ENCODE peak calls at places on chromosomes 16 and 17, in six cellular contexts. K, X, T, H, U and N are unnamed samples. For H3K36me3 and H3K9me3, the result is how much of the 10 kb centered on the place peaks cover.

GRCh38 chr17:55354010-55354409 is 67.6 kb downstream of the MMD start:
- DNase-seq in K (no peak), X (no peak), T (no peak), H (no peak), U (no peak), N (no peak)

GRCh38 chr16:4067262-4068001 is 48.8 kb downstream of the ADCY9 start:
- DNase-seq in K (no peak), X (no peak), T (no peak), H (no peak), U (no peak), N (no peak)

GRCh38 chr16:88877564-88878289 is 11.3 kb upstream of the PABPN1L start:
- DNase-seq in K (no peak), X (no peak), T (no peak), H (no peak), U (no peak), N (no peak)

GRCh38 chr17:73613271-73613941 is 30.8 kb downstream of the SDK2 start:
- DNase-seq in K (no peak), X (no peak), T (no peak), H (no peak), U (no peak), N (no peak)

GRCh38 chr17:60107526-60108257 is 29.0 kb upstream of the HEATR6 start:
- DNase-seq in K (no peak), X (no peak), T (no peak), H (no peak), U (no peak), N (no peak)

GRCh38 chr17:35010093-35010492 is 29.8 kb downstream of the LIG3 start:
- DNase-seq in K (no peak), X (no peak), T (no peak), H (no peak), U (no peak), N (no peak)

GRCh38 chr17:18855831-18856624 is 1.9 kb upstream of the PRPSAP2 start:
- DNase-seq in K (peak), X (peak), T (peak), H (peak), U (peak), N (peak)

GRCh38 chr17:7951143-7951792 is 19.3 kb downstream of the CNTROB start:
- DNase-seq in K (no peak), X (no peak), T (no peak), H (no peak), U (no peak), N (peak)

GRCh38 chr17:34246436-34246835 is 8.6 kb upstream of the CCL2 start:
- DNase-seq in K (no peak), X (no peak), T (no peak), H (no peak), U (no peak), N (no peak)

GRCh38 chr17:39913989-39914388 is 4.4 kb downstream of the GSDMB start:
- DNase-seq in K (no peak), X (no peak), T (no peak), H (no peak), U (no peak), N (no peak)
- H3K36me3 ChIP-seq in K (under half), X (half or more), T (under half), H (under half), U (under half), N (under half)

DNA sequence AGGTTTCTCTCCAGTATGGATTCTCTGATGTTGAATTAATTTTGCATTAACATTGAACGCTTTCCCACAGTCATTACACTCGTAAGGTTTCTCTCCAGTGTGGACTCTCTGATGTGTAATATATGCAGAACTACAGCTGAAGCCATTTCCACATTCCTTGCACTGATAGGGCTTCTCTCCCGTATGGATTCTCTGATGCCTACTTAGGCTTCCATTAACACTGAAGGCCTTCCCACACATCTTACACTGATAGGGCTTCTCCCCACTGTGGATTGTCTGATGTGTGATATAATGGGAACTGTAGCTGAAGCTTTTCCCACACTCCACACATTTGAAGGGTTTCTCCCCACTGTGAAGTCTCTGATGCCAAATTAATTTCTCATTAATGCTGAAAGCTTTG is 7.2 kb upstream of the TLE7 start:
- DNase-seq in K (no peak), X (no peak), T (no peak), H (no peak), U (no peak), N (no peak)
- H3K9me3 ChIP-seq in K (half or more), X (under half), T (under half), H (half or more), U (under half), N (half or more)

GRCh38 chr17:21029515-21029914 is 13.3 kb downstream of the USP22 start:
- DNase-seq in K (no peak), X (no peak), T (no peak), H (no peak), U (no peak), N (no peak)
- H3K27ac ChIP-seq in K (no peak), X (no peak), T (no peak), H (peak), U (no peak), N (no peak)

GRCh38 chr17:61967729-61968128 is 39.9 kb upstream of the INTS2 start:
- DNase-seq in K (no peak), X (no peak), T (no peak), H (no peak), U (no peak), N (no peak)
- H3K36me3 ChIP-seq in K (half or more), X (half or more), T (under half), H (half or more), U (half or more), N (half or more)

GRCh38 chr16:35386619-35387018 is 1927.2 kb downstream of the TP53TG3F start:
- DNase-seq in K (no peak), X (no peak), T (no peak), H (no peak), U (no peak), N (no peak)
- H3K9me3 ChIP-seq in K (under half), X (under half), T (under half), H (under half), U (under half), N (under half)

DNA sequence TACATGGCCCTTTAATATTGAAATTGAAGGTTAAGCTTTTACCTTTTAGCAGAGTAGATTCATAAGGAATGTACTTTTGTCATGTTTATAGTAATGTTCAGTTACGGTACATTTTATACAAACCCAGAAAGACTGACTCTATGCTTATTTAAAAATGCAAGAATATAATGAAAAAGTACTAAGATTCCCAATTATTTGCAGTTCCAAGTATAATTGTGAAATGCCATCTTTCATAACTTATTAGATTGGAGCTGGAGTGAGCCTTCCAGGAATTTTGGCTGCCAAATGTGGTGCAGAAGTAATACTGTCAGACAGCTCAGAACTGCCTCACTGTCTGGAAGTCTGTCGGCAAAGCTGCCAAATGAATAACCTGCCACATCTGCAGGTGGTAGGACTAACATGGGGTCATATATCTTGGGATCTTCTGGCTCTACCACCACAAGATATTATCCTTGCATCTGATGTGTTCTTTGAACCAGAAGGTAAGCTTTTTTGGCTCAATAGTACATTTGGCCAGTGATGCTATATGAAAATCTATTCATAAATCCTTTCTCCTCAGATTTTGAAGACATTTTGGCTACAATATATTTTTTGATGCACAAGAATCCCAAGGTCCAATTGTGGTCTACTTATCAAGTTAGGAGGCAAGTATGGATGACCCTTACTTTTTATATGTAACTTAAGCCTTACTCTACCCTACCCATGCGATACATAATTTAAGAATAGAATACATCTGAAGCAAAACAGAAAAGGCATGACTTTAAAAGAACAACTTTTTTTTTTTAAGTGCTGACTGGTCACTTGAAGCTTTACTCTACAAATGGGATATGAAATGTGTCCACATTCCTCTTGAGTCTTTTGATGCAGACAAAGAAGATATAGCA is 4.2 kb downstream of the SRSF2 start:
- DNase-seq in K (no peak), X (peak), T (no peak), H (no peak), U (peak), N (no peak)
- H3K27ac ChIP-seq in K (no peak), X (peak), T (no peak), H (peak), U (peak), N (peak)

DNA sequence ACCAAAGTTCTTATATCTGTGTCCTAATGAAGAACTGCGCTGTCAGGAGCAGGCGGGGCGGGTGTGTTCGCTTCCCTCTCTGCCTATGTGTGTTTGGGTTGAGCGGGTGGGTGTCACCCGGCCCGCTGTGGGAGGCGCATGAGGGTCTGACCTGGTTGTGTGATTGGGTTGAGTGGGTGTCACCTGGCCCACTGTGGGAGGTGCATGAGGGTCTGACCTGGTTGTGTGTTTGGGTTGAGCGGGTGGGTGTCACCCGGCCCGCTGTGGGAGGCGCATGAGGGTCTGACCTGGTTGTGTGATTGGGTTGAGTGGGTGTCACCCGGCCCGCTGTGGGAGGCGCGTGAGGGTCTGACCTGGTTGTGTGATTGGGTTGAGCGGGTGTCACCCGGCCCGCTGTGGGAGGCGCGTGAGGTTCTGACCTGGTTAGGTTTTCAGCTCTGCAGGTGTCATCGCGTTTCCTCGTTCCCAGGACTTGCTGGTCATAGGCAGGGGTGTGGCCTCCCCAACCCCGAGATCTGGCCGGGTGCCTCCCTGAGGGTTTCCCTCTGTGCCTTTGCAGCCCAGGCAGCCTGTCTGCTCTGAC is 69.6 kb upstream of the ZNF750 start:
- DNase-seq in K (peak), X (no peak), T (peak), H (no peak), U (no peak), N (peak)
- H3K36me3 ChIP-seq in K (half or more), X (under half), T (under half), H (under half), U (half or more), N (under half)